ENCODE peak calls at places on chromosomes 6 and 20, in seven cellular contexts. M is OCI-LY7, P is A549, C is HCT116, I is small intestine, Z is keratinocyte, V is uterus. L is an unnamed sample.

GRCh38 chr6:109381007-109381746 is 1.1 kb downstream of the CD164 start:
- DNase-seq in V (no peak), Z (no peak), I (peak; percentile 64), P (no peak), M (peak; percentile 18), C (no peak), L (no peak)

GRCh38 chr6:34195726-34196115 is 41.0 kb upstream of the HMGA1 start:
- DNase-seq in C (no peak), Z (no peak), V (peak; percentile 25), M (no peak), I (no peak), P (no peak), L (peak; percentile 56)

GRCh38 chr6:82568290-82568993 is 204.8 kb downstream of the TPBG start:
- DNase-seq in Z (no peak), C (no peak), P (no peak), I (no peak), M (no peak), V (no peak), L (no peak)

GRCh38 chr6:33904050-33904827 is 100.4 kb upstream of the MLN start:
- DNase-seq in V (no peak), C (no peak), I (peak; percentile 78), P (no peak), Z (no peak), M (no peak), L (no peak)

GRCh38 chr20:2335096-2335495 is 39.3 kb downstream of the TGM3 start:
- DNase-seq in P (no peak), V (no peak), M (no peak), C (no peak), I (no peak), Z (no peak), L (no peak)

GRCh38 chr6:107712523-107713213 is 111.4 kb downstream of the SCML4 start:
- DNase-seq in C (no peak), P (no peak), I (no peak), V (peak; percentile 41), Z (peak; percentile 30), M (peak; percentile 69), L (no peak)

GRCh38 chr6:7629321-7629720 is 39.3 kb downstream of the SNRNP48 start:
- DNase-seq in P (no peak), V (no peak), C (no peak), Z (no peak), M (no peak), I (no peak), L (no peak)

GRCh38 chr20:64148581-64148980 is 15.7 kb upstream of the MYT1 start:
- DNase-seq in P (no peak), I (no peak), V (no peak), C (no peak), M (no peak), Z (no peak), L (no peak)

GRCh38 chr6:78483546-78483945 is 383.8 kb upstream of the IRAK1BP1 start:
- DNase-seq in M (no peak), C (no peak), P (no peak), I (no peak), V (no peak), Z (no peak), L (no peak)

GRCh38 chr20:58683132-58683531 is 9.5 kb upstream of the NPEPL1 start:
- DNase-seq in Z (no peak), M (no peak), P (no peak), I (no peak), C (no peak), V (no peak), L (no peak)

GRCh38 chr20:41746635-41747034 is 128.5 kb upstream of the CHD6 start:
- DNase-seq in C (no peak), M (peak; percentile 5), Z (no peak), P (no peak), I (no peak), V (no peak), L (no peak)

GRCh38 chr6:54085047-54085446 is 26.2 kb upstream of the MLIP start:
- DNase-seq in Z (no peak), M (no peak), P (no peak), C (no peak), I (no peak), V (no peak), L (no peak)

GRCh38 chr20:2751347-2751867 is 49.0 kb downstream of the CPXM1 start:
- DNase-seq in Z (no peak), M (no peak), C (no peak), I (peak; percentile 5), V (no peak), P (peak; percentile 48), L (no peak)

GRCh38 chr6:157954150-157955117 is 27.2 kb upstream of the SYNJ2 start:
- DNase-seq in M (no peak), I (peak; percentile 98), P (no peak), V (no peak), C (no peak), Z (no peak), L (peak; percentile 71)

GRCh38 chr6:54519161-54519560 is 210.9 kb downstream of the TINAG start:
- DNase-seq in C (no peak), P (no peak), I (no peak), V (no peak), Z (no peak), M (no peak), L (no peak)

DNA sequence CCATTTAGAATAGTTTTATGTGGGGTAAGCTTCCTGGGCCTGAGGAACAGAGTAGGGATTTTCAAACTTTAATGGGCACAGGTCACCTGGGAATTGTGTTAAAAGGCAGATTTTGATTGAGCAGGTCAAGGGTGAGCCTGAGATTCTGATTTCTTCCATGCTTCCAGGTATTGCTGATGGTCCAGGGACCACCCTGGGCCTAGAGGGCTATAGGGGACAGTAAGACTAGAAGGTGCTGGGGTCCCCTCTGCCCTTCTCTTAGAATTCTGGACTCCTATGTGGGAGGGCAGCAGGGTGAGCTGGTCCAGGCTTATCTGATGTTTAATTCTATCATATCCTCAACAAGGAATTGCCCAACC is 2.6 kb downstream of the DDR1 start:
- DNase-seq in P (no peak), V (no peak), M (no peak), C (no peak), I (no peak), Z (no peak), L (no peak)
- H3K27ac ChIP-seq in P (peak overlapping the region; percentile 99), V (peak overlapping the region; percentile 98), M (no peak overlapping the region), C (peak overlapping the region; percentile 99), I (no peak overlapping the region), Z (peak overlapping the region; percentile 98), L (peak overlapping the region; percentile 46)

GRCh38 chr6:149881066-149881766 is 16.7 kb downstream of the RAET1E start:
- DNase-seq in M (no peak), I (no peak), Z (no peak), C (no peak), V (no peak), P (no peak), L (no peak)

GRCh38 chr6:149885888-149886287 is 12.0 kb downstream of the RAET1E start:
- DNase-seq in I (no peak), P (no peak), V (no peak), Z (no peak), M (no peak), C (no peak), L (no peak)

GRCh38 chr6:149884617-149885016 is 13.3 kb downstream of the RAET1E start:
- DNase-seq in V (no peak), I (no peak), Z (no peak), C (no peak), M (no peak), P (no peak), L (no peak)

GRCh38 chr6:149884215-149884614 is 13.7 kb downstream of the RAET1E start:
- DNase-seq in P (no peak), V (peak; percentile 36), M (no peak), Z (no peak), C (no peak), I (no peak), L (no peak)

DNA sequence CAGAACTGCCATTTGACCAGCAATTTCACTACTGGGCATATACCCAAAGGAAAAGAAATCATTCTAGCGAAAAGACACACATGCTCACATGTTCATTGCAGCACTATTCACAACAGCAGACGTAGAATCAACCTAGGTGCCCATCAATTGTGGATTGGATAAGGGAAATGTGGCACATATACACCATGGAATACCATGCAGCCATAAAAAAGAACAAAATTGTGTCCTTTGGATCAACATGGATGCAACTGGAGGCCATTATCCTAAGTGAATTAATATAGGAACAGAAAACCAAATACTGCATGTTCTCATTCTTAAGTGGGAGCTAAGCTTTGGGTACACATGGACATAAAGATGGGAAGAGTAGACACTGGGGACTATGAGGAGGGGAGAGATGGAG is 16.1 kb downstream of the RAET1E start:
- DNase-seq in C (no peak), Z (no peak), I (no peak), P (no peak), V (no peak), M (no peak), L (no peak)
- H3K27ac ChIP-seq in C (no peak overlapping the region), Z (no peak overlapping the region), I (no peak overlapping the region), P (no peak overlapping the region), V (no peak overlapping the region), M (no peak overlapping the region), L (no peak overlapping the region)

GRCh38 chr6:30150151-30150550 is 10.9 kb downstream of the TRIM10 start:
- DNase-seq in C (no peak), M (no peak), I (no peak), Z (no peak), V (no peak), P (no peak), L (no peak)

GRCh38 chr6:30152019-30152673 is 8.9 kb downstream of the TRIM10 start:
- DNase-seq in V (no peak), M (no peak), C (no peak), Z (no peak), P (no peak), I (peak; percentile 68), L (no peak)

GRCh38 chr6:30149234-30149633 is 11.8 kb downstream of the TRIM10 start:
- DNase-seq in M (peak; percentile 8), Z (no peak), V (no peak), I (no peak), C (no peak), P (no peak), L (no peak)

GRCh38 chr6:30151580-30151979 is 9.4 kb downstream of the TRIM10 start:
- DNase-seq in P (no peak), V (no peak), Z (no peak), I (no peak), M (no peak), C (no peak), L (no peak)

GRCh38 chr6:30150671-30151395 is 10.2 kb downstream of the TRIM10 start:
- DNase-seq in P (no peak), M (no peak), I (no peak), Z (no peak), C (no peak), V (no peak), L (no peak)
- H3K27ac ChIP-seq in P (no peak overlapping the region), M (no peak overlapping the region), I (no peak overlapping the region), Z (no peak overlapping the region), C (no peak overlapping the region), V (no peak overlapping the region), L (no peak overlapping the region)

GRCh38 chr6:21556506-21556905 is 37.0 kb upstream of the SOX4 start:
- DNase-seq in Z (no peak), P (no peak), M (no peak), I (no peak), C (no peak), V (no peak), L (no peak)

GRCh38 chr6:21559238-21559637 is 34.3 kb upstream of the SOX4 start:
- DNase-seq in I (no peak), C (no peak), Z (no peak), P (no peak), V (no peak), M (no peak), L (no peak)

GRCh38 chr6:21554286-21554685 is 39.3 kb upstream of the SOX4 start:
- DNase-seq in M (no peak), Z (no peak), I (no peak), P (no peak), V (no peak), C (no peak), L (no peak)

GRCh38 chr6:21555197-21555596 is 38.4 kb upstream of the SOX4 start:
- DNase-seq in P (no peak), M (no peak), I (no peak), Z (no peak), C (no peak), V (no peak), L (no peak)

GRCh38 chr6:21556968-21557721 is 36.4 kb upstream of the SOX4 start:
- DNase-seq in V (no peak), I (no peak), P (no peak), C (no peak), Z (no peak), M (no peak), L (no peak)
- H3K27ac ChIP-seq in V (no peak overlapping the region), I (no peak overlapping the region), P (no peak overlapping the region), C (no peak overlapping the region), Z (no peak overlapping the region), M (no peak overlapping the region), L (peak overlapping the region; percentile 31)

L was measured in pancreas.